ENCODE peak calls at places on chromosomes 2 and 18, in six cellular contexts. One of them, this sample, is unnamed.
A peak's percentile ranks its signal among the peaks of the same experiment; 100 is the strongest.

GRCh38 chr18:43077510-43078290 is 37.8 kb downstream of the RIT2 start:
- DNase-seq in tibial nerve: no peak
- DNase-seq in mammary epithelial cell: no peak
- DNase-seq in A549: no peak
- DNase-seq in endothelial cell: no peak
- DNase-seq in GM23338: no peak
- DNase-seq in this sample: no peak

GRCh38 chr2:41847744-41848441 is 199.9 kb upstream of the PKDCC start:
- DNase-seq in tibial nerve: no peak
- DNase-seq in mammary epithelial cell: peak; percentile 37
- DNase-seq in A549: no peak
- DNase-seq in endothelial cell: no peak
- DNase-seq in GM23338: no peak
- DNase-seq in this sample: peak; percentile 27

GRCh38 chr2:158556124-158556523 is 99.4 kb downstream of the PKP4 start:
- DNase-seq in tibial nerve: no peak
- DNase-seq in mammary epithelial cell: no peak
- DNase-seq in A549: no peak
- DNase-seq in endothelial cell: no peak
- DNase-seq in GM23338: no peak
- DNase-seq in this sample: no peak

GRCh38 chr2:85064927-85065630 is 68.1 kb upstream of the TCF7L1 start:
- DNase-seq in tibial nerve: no peak
- DNase-seq in mammary epithelial cell: no peak
- DNase-seq in A549: no peak
- DNase-seq in endothelial cell: no peak
- DNase-seq in GM23338: peak; percentile 57
- DNase-seq in this sample: no peak

GRCh38 chr2:209977386-209978239 is 24.8 kb upstream of the RPE start:
- DNase-seq in tibial nerve: no peak
- DNase-seq in mammary epithelial cell: peak; percentile 9
- DNase-seq in A549: peak; percentile 15
- DNase-seq in endothelial cell: no peak
- DNase-seq in GM23338: peak; percentile 63
- DNase-seq in this sample: no peak

GRCh38 chr2:95349568-95350319 is 52.6 kb downstream of the KCNIP3 start:
- DNase-seq in tibial nerve: no peak
- DNase-seq in mammary epithelial cell: no peak
- DNase-seq in A549: no peak
- DNase-seq in endothelial cell: no peak
- DNase-seq in GM23338: no peak
- DNase-seq in this sample: no peak

GRCh38 chr2:26274058-26274613 is 29.4 kb downstream of the HADHB start:
- DNase-seq in tibial nerve: peak; percentile 43
- DNase-seq in mammary epithelial cell: peak; percentile 100
- DNase-seq in A549: no peak
- DNase-seq in endothelial cell: no peak
- DNase-seq in GM23338: no peak
- DNase-seq in this sample: peak; percentile 72

GRCh38 chr2:55733335-55733734 is 39.7 kb upstream of the PNPT1 start:
- DNase-seq in tibial nerve: no peak
- DNase-seq in mammary epithelial cell: no peak
- DNase-seq in A549: no peak
- DNase-seq in endothelial cell: no peak
- DNase-seq in GM23338: no peak
- DNase-seq in this sample: no peak

GRCh38 chr2:62441421-62441820 is 64.6 kb downstream of the TMEM17 start:
- DNase-seq in tibial nerve: no peak
- DNase-seq in mammary epithelial cell: no peak
- DNase-seq in A549: no peak
- DNase-seq in endothelial cell: no peak
- DNase-seq in GM23338: no peak
- DNase-seq in this sample: no peak

GRCh38 chr2:42025151-42025582 is 22.7 kb upstream of the PKDCC start:
- DNase-seq in tibial nerve: no peak
- DNase-seq in mammary epithelial cell: no peak
- DNase-seq in A549: no peak
- DNase-seq in endothelial cell: peak; percentile 26
- DNase-seq in GM23338: peak; percentile 69
- DNase-seq in this sample: no peak

GRCh38 chr2:64784168-64785061 is 130.7 kb upstream of the SERTAD2 start:
- DNase-seq in tibial nerve: no peak
- DNase-seq in mammary epithelial cell: peak; percentile 63
- DNase-seq in A549: no peak
- DNase-seq in endothelial cell: no peak
- DNase-seq in GM23338: no peak
- DNase-seq in this sample: peak; percentile 82

GRCh38 chr2:51490576-51491234 is 458.8 kb upstream of the NRXN1 start:
- DNase-seq in tibial nerve: no peak
- DNase-seq in mammary epithelial cell: no peak
- DNase-seq in A549: no peak
- DNase-seq in endothelial cell: no peak
- DNase-seq in GM23338: no peak
- DNase-seq in this sample: no peak

GRCh38 chr2:236353594-236353942 is 89.4 kb upstream of the ASB18 start:
- DNase-seq in tibial nerve: no peak
- DNase-seq in mammary epithelial cell: no peak
- DNase-seq in A549: no peak
- DNase-seq in endothelial cell: no peak
- DNase-seq in GM23338: no peak
- DNase-seq in this sample: no peak

GRCh38 chr2:113966171-113966570 is 76.3 kb downstream of the ACTR3 start:
- DNase-seq in tibial nerve: no peak
- DNase-seq in mammary epithelial cell: no peak
- DNase-seq in A549: no peak
- DNase-seq in endothelial cell: no peak
- DNase-seq in GM23338: no peak
- DNase-seq in this sample: no peak

GRCh38 chr18:62796216-62796621 is 80.9 kb downstream of the PHLPP1 start:
- DNase-seq in tibial nerve: no peak
- DNase-seq in mammary epithelial cell: no peak
- DNase-seq in A549: no peak
- DNase-seq in endothelial cell: no peak
- DNase-seq in GM23338: no peak
- DNase-seq in this sample: no peak

GRCh38 chr2:14944562-14945346 is 312.2 kb downstream of the LRATD1 start:
- DNase-seq in tibial nerve: no peak
- DNase-seq in mammary epithelial cell: peak; percentile 52
- DNase-seq in A549: no peak
- DNase-seq in endothelial cell: peak; percentile 31
- DNase-seq in GM23338: peak; percentile 80
- DNase-seq in this sample: peak; percentile 11

GRCh38 chr2:31674446-31674845 is 93.7 kb upstream of the SRD5A2 start:
- DNase-seq in tibial nerve: no peak
- DNase-seq in mammary epithelial cell: no peak
- DNase-seq in A549: no peak
- DNase-seq in endothelial cell: no peak
- DNase-seq in GM23338: peak; percentile 17
- DNase-seq in this sample: no peak

DNA sequence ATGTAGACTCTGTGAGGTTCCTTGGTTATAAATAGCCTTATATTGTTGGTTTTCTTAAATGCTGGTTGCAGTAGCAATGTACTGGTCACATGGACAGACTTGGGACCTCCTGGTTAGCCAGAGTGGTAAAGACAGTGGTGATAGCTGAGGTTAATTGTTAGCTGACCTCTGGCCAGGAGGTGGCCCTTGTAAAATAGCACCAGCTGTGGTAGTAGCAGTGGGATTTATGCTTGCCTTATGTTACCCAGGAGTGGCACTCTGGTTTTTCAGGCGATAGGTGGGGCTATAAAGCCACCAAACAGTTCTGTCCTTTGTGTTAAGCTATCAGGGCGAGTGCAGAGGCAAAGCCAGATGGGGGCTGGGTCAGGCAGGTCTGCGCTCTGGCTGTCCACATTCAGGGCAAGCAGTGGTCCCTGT is 94.8 kb upstream of the SRD5A2 start:
- DNase-seq in tibial nerve: no peak
- DNase-seq in mammary epithelial cell: no peak
- DNase-seq in A549: no peak
- DNase-seq in endothelial cell: peak; percentile 54
- DNase-seq in GM23338: peak; percentile 52
- DNase-seq in this sample: peak; percentile 73
- TF ChIP-seq CTCF in tibial nerve: no peak
- TF ChIP-seq CTCF in mammary epithelial cell: no peak
- TF ChIP-seq CTCF in A549: peak; percentile 48
- TF ChIP-seq CTCF in endothelial cell: no peak
- TF ChIP-seq CTCF in GM23338: peak; percentile 38
- TF ChIP-seq CTCF in this sample: peak; percentile 21

DNA sequence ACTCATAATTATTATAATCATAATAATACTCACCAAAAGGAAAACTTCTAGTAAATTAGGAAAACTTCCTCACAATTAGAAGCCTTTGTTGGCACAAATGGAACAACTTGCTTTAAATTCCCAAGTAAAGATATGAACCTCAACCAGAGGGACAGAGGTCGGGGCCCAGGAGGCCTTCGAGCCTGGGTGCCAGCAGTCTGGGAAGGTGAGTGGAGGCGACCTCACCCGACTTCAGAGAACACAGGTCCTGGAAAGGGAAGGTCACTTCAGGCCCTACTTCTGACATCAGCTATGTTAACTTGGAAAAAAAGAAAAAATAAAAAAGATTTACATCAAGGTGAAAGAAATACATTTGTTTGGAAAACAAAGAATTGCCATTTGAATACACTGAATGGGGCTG is 350.0 kb upstream of the MYT1L start:
- DNase-seq in tibial nerve: no peak
- DNase-seq in mammary epithelial cell: no peak
- DNase-seq in A549: no peak
- DNase-seq in endothelial cell: no peak
- DNase-seq in GM23338: no peak
- DNase-seq in this sample: no peak
- TF ChIP-seq CTCF in tibial nerve: no peak
- TF ChIP-seq CTCF in mammary epithelial cell: no peak
- TF ChIP-seq CTCF in A549: no peak
- TF ChIP-seq CTCF in endothelial cell: no peak
- TF ChIP-seq CTCF in GM23338: no peak
- TF ChIP-seq CTCF in this sample: no peak

DNA sequence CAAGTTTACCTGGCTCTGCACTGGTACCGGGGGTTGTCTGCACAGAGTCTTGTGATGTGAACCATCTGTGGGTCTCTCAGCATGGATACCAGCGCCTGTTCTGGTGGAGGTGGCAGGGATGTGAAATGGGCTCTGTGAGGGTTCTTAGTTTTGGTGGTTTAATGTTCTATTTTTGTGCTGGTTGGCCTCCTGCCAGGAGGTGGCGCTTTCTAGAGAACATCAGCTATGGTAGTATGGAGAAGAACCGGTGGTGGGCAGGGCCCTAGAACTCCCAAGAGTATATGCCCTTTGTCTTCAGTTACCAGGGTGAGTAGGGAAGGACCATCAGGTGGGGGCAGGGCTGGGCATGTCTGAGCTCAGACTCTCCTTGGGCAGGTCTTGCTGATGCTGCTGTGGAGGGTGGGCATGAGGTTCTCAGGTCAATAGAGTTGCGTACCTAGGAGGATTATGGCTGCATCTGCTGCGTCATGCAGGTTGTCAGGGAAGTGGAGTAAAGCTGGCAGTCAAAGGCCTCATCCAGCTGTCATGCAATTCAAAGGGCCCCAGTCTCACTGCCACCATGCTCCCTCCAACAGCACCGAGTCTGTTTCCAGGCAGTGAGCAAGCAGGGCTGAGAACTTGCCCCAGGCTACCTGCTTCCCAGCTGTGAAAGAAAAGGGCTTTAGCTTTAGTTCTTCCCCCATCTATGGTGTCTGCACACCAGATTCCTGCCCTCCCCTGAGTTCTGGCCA is 278.0 kb downstream of the METTL4 start:
- DNase-seq in tibial nerve: no peak
- DNase-seq in mammary epithelial cell: no peak
- DNase-seq in A549: no peak
- DNase-seq in endothelial cell: no peak
- DNase-seq in GM23338: peak; percentile 32
- DNase-seq in this sample: no peak
- TF ChIP-seq CTCF in tibial nerve: no peak
- TF ChIP-seq CTCF in mammary epithelial cell: no peak
- TF ChIP-seq CTCF in A549: no peak
- TF ChIP-seq CTCF in endothelial cell: peak; percentile 17
- TF ChIP-seq CTCF in GM23338: peak; percentile 50
- TF ChIP-seq CTCF in this sample: no peak

DNA sequence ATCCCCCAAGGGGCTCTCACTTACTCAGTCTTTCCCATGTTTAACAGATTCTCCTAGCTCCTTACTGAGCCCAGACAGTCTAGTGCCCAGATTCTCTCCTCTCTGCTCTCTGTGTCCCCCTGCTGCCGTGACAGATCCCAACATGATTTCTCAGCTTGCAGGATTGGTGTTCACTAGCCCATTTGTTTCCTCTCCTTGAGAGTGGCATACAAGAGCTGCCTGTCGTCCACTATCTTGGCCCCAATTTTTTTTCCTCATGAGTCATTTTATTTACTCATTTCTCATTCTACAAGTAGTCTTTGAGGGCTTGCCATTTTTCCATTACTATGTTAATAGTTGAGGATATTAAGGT is 199.9 kb upstream of the FN1 start:
- DNase-seq in tibial nerve: no peak
- DNase-seq in mammary epithelial cell: peak; percentile 72
- DNase-seq in A549: no peak
- DNase-seq in endothelial cell: no peak
- DNase-seq in GM23338: peak; percentile 25
- DNase-seq in this sample: peak; percentile 43
- TF ChIP-seq CTCF in tibial nerve: no peak
- TF ChIP-seq CTCF in mammary epithelial cell: peak; percentile 35
- TF ChIP-seq CTCF in A549: no peak
- TF ChIP-seq CTCF in endothelial cell: no peak
- TF ChIP-seq CTCF in GM23338: peak; percentile 24
- TF ChIP-seq CTCF in this sample: no peak

DNA sequence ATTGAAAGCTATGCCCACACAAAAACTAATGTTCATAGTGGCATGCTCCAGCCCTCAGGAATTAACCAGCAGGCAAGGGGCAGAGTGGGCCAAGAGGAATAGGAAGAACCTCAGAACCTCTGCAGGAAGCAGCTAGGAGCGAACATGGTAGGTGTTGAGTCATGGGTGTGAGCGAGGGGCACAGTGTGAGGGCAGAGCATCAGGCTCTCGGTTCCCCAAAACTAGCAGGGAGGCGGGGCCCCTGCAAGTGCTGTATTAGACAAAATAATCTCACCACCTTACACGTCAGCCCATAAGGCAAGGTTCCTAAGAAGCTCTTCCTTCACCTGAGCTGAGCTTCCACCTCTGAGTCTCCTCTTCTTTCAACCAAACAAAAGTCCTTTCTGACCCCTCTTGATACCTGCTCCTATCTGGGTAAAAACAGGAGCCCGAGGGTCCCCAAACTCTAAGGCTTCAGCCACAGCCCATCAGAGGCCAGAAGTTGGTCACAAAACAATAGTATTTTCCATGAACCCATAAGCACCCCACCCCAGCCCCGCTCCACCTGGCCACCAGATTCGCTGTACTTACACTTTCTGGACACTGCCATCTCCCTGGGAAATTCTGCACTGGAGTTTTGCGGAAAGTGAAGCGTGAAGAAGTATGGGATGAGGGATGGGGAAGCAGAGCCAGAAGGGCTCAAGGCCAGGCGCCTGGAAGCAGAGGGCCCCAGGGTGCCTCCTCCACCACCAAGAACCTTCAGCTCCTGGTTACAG is 5.3 kb upstream of the RUFY4 start:
- DNase-seq in tibial nerve: no peak
- DNase-seq in mammary epithelial cell: no peak
- DNase-seq in A549: no peak
- DNase-seq in endothelial cell: no peak
- DNase-seq in GM23338: no peak
- DNase-seq in this sample: no peak
- TF ChIP-seq CTCF in tibial nerve: no peak
- TF ChIP-seq CTCF in mammary epithelial cell: no peak
- TF ChIP-seq CTCF in A549: no peak
- TF ChIP-seq CTCF in endothelial cell: no peak
- TF ChIP-seq CTCF in GM23338: no peak
- TF ChIP-seq CTCF in this sample: no peak

This sample was measured in Calu3.